ENCODE peak calls at places on chromosomes 7 and 10, in nine cellular contexts. One of them, this sample, is unnamed.

GRCh38 chr10:104336829-104337526 is 1.3 kb downstream of the ITPRIP start:
- DNase-seq in NCI-H748 treated with DMSO at 0.1 percent for 48 hours: no peak
- DNase-seq in T follicular helper cell: no peak
- DNase-seq in activated T-cell treated with anti-CD3 and anti-CD28 coated beads, Interleukin-2, amount 50 U/mL, for 24 hours: no peak
- DNase-seq in HuH-7: no peak
- DNase-seq in hepatocyte: no peak
- DNase-seq in H1: peak; percentile 35
- DNase-seq in foreskin fibroblast: no peak
- DNase-seq in pancreas: no peak
- DNase-seq in this sample: no peak

GRCh38 chr7:77710067-77710466 is 13.8 kb downstream of the RSBN1L start:
- DNase-seq in NCI-H748 treated with DMSO at 0.1 percent for 48 hours: no peak
- DNase-seq in T follicular helper cell: no peak
- DNase-seq in activated T-cell treated with anti-CD3 and anti-CD28 coated beads, Interleukin-2, amount 50 U/mL, for 24 hours: no peak
- DNase-seq in HuH-7: no peak
- DNase-seq in hepatocyte: no peak
- DNase-seq in H1: no peak
- DNase-seq in foreskin fibroblast: no peak
- DNase-seq in pancreas: no peak
- DNase-seq in this sample: no peak

GRCh38 chr7:96737545-96738050 is 28.0 kb upstream of the SEM1 start:
- DNase-seq in NCI-H748 treated with DMSO at 0.1 percent for 48 hours: no peak
- DNase-seq in T follicular helper cell: no peak
- DNase-seq in activated T-cell treated with anti-CD3 and anti-CD28 coated beads, Interleukin-2, amount 50 U/mL, for 24 hours: no peak
- DNase-seq in HuH-7: no peak
- DNase-seq in hepatocyte: no peak
- DNase-seq in H1: no peak
- DNase-seq in foreskin fibroblast: no peak
- DNase-seq in pancreas: no peak
- DNase-seq in this sample: no peak

GRCh38 chr10:28623483-28623882 is 53.8 kb upstream of the BAMBI start:
- DNase-seq in NCI-H748 treated with DMSO at 0.1 percent for 48 hours: no peak
- DNase-seq in T follicular helper cell: no peak
- DNase-seq in activated T-cell treated with anti-CD3 and anti-CD28 coated beads, Interleukin-2, amount 50 U/mL, for 24 hours: no peak
- DNase-seq in HuH-7: no peak
- DNase-seq in hepatocyte: no peak
- DNase-seq in H1: no peak
- DNase-seq in foreskin fibroblast: no peak
- DNase-seq in pancreas: no peak
- DNase-seq in this sample: no peak

GRCh38 chr10:3485287-3485686 is 299.7 kb downstream of the KLF6 start:
- DNase-seq in NCI-H748 treated with DMSO at 0.1 percent for 48 hours: no peak
- DNase-seq in T follicular helper cell: no peak
- DNase-seq in activated T-cell treated with anti-CD3 and anti-CD28 coated beads, Interleukin-2, amount 50 U/mL, for 24 hours: no peak
- DNase-seq in HuH-7: no peak
- DNase-seq in hepatocyte: no peak
- DNase-seq in H1: no peak
- DNase-seq in foreskin fibroblast: no peak
- DNase-seq in pancreas: no peak
- DNase-seq in this sample: no peak

GRCh38 chr10:133441780-133442179 is 12.0 kb upstream of the SCART1 start:
- DNase-seq in NCI-H748 treated with DMSO at 0.1 percent for 48 hours: no peak
- DNase-seq in T follicular helper cell: no peak
- DNase-seq in activated T-cell treated with anti-CD3 and anti-CD28 coated beads, Interleukin-2, amount 50 U/mL, for 24 hours: no peak
- DNase-seq in HuH-7: no peak
- DNase-seq in hepatocyte: peak; percentile 3
- DNase-seq in H1: no peak
- DNase-seq in foreskin fibroblast: no peak
- DNase-seq in pancreas: no peak
- DNase-seq in this sample: no peak

GRCh38 chr7:116591202-116592040 is 66.6 kb downstream of the CAV1 start:
- DNase-seq in NCI-H748 treated with DMSO at 0.1 percent for 48 hours: no peak
- DNase-seq in T follicular helper cell: no peak
- DNase-seq in activated T-cell treated with anti-CD3 and anti-CD28 coated beads, Interleukin-2, amount 50 U/mL, for 24 hours: no peak
- DNase-seq in HuH-7: no peak
- DNase-seq in hepatocyte: peak; percentile 30
- DNase-seq in H1: no peak
- DNase-seq in foreskin fibroblast: no peak
- DNase-seq in pancreas: no peak
- DNase-seq in this sample: peak; percentile 30

GRCh38 chr10:17003151-17003550 is 126.5 kb downstream of the CUBN start:
- DNase-seq in NCI-H748 treated with DMSO at 0.1 percent for 48 hours: no peak
- DNase-seq in T follicular helper cell: peak; percentile 26
- DNase-seq in activated T-cell treated with anti-CD3 and anti-CD28 coated beads, Interleukin-2, amount 50 U/mL, for 24 hours: peak; percentile 49
- DNase-seq in HuH-7: no peak
- DNase-seq in hepatocyte: peak; percentile 38
- DNase-seq in H1: no peak
- DNase-seq in foreskin fibroblast: peak; percentile 81
- DNase-seq in pancreas: no peak
- DNase-seq in this sample: no peak

GRCh38 chr10:70918851-70919530 is 30.6 kb upstream of the PCBD1 start:
- DNase-seq in NCI-H748 treated with DMSO at 0.1 percent for 48 hours: no peak
- DNase-seq in T follicular helper cell: no peak
- DNase-seq in activated T-cell treated with anti-CD3 and anti-CD28 coated beads, Interleukin-2, amount 50 U/mL, for 24 hours: no peak
- DNase-seq in HuH-7: no peak
- DNase-seq in hepatocyte: peak; percentile 42
- DNase-seq in H1: no peak
- DNase-seq in foreskin fibroblast: no peak
- DNase-seq in pancreas: no peak
- DNase-seq in this sample: peak; percentile 75

GRCh38 chr7:143245123-143245522 is 18.1 kb upstream of the GSTK1 start:
- DNase-seq in NCI-H748 treated with DMSO at 0.1 percent for 48 hours: peak; percentile 60
- DNase-seq in T follicular helper cell: no peak
- DNase-seq in activated T-cell treated with anti-CD3 and anti-CD28 coated beads, Interleukin-2, amount 50 U/mL, for 24 hours: no peak
- DNase-seq in HuH-7: no peak
- DNase-seq in hepatocyte: peak; percentile 17
- DNase-seq in H1: no peak
- DNase-seq in foreskin fibroblast: peak; percentile 47
- DNase-seq in pancreas: no peak
- DNase-seq in this sample: no peak

GRCh38 chr10:106308284-106308683 is 856.2 kb downstream of the SORCS1 start:
- DNase-seq in NCI-H748 treated with DMSO at 0.1 percent for 48 hours: no peak
- DNase-seq in T follicular helper cell: no peak
- DNase-seq in activated T-cell treated with anti-CD3 and anti-CD28 coated beads, Interleukin-2, amount 50 U/mL, for 24 hours: no peak
- DNase-seq in HuH-7: no peak
- DNase-seq in hepatocyte: no peak
- DNase-seq in H1: no peak
- DNase-seq in foreskin fibroblast: no peak
- DNase-seq in pancreas: no peak
- DNase-seq in this sample: no peak

GRCh38 chr10:73590881-73591577 is at the start of gene USP54:
- DNase-seq in NCI-H748 treated with DMSO at 0.1 percent for 48 hours: no peak
- DNase-seq in T follicular helper cell: no peak
- DNase-seq in activated T-cell treated with anti-CD3 and anti-CD28 coated beads, Interleukin-2, amount 50 U/mL, for 24 hours: no peak
- DNase-seq in HuH-7: peak; percentile 22
- DNase-seq in hepatocyte: peak; percentile 63
- DNase-seq in H1: no peak
- DNase-seq in foreskin fibroblast: peak; percentile 45
- DNase-seq in pancreas: no peak
- DNase-seq in this sample: peak; percentile 27

GRCh38 chr10:89398003-89398749 is 5.8 kb downstream of the IFIT1 start:
- DNase-seq in NCI-H748 treated with DMSO at 0.1 percent for 48 hours: no peak
- DNase-seq in T follicular helper cell: no peak
- DNase-seq in activated T-cell treated with anti-CD3 and anti-CD28 coated beads, Interleukin-2, amount 50 U/mL, for 24 hours: no peak
- DNase-seq in HuH-7: no peak
- DNase-seq in hepatocyte: no peak
- DNase-seq in H1: no peak
- DNase-seq in foreskin fibroblast: peak; percentile 39
- DNase-seq in pancreas: no peak
- DNase-seq in this sample: no peak

GRCh38 chr7:122616951-122617350 is 82.0 kb downstream of the RNF133 start:
- DNase-seq in NCI-H748 treated with DMSO at 0.1 percent for 48 hours: no peak
- DNase-seq in T follicular helper cell: no peak
- DNase-seq in activated T-cell treated with anti-CD3 and anti-CD28 coated beads, Interleukin-2, amount 50 U/mL, for 24 hours: no peak
- DNase-seq in HuH-7: no peak
- DNase-seq in hepatocyte: no peak
- DNase-seq in H1: no peak
- DNase-seq in foreskin fibroblast: no peak
- DNase-seq in pancreas: no peak
- DNase-seq in this sample: no peak

GRCh38 chr10:113746188-113746950 is 5.1 kb upstream of the PLEKHS1 start:
- DNase-seq in NCI-H748 treated with DMSO at 0.1 percent for 48 hours: no peak
- DNase-seq in T follicular helper cell: no peak
- DNase-seq in activated T-cell treated with anti-CD3 and anti-CD28 coated beads, Interleukin-2, amount 50 U/mL, for 24 hours: no peak
- DNase-seq in HuH-7: peak; percentile 52
- DNase-seq in hepatocyte: peak; percentile 35
- DNase-seq in H1: no peak
- DNase-seq in foreskin fibroblast: no peak
- DNase-seq in pancreas: no peak
- DNase-seq in this sample: no peak

GRCh38 chr10:96529634-96530279 is 16.0 kb upstream of the TLL2 start:
- DNase-seq in NCI-H748 treated with DMSO at 0.1 percent for 48 hours: no peak
- DNase-seq in T follicular helper cell: no peak
- DNase-seq in activated T-cell treated with anti-CD3 and anti-CD28 coated beads, Interleukin-2, amount 50 U/mL, for 24 hours: no peak
- DNase-seq in HuH-7: no peak
- DNase-seq in hepatocyte: no peak
- DNase-seq in H1: no peak
- DNase-seq in foreskin fibroblast: no peak
- DNase-seq in pancreas: no peak
- DNase-seq in this sample: no peak

GRCh38 chr10:95178797-95179196 is 15.2 kb upstream of the ACSM6 start:
- DNase-seq in NCI-H748 treated with DMSO at 0.1 percent for 48 hours: no peak
- DNase-seq in T follicular helper cell: no peak
- DNase-seq in activated T-cell treated with anti-CD3 and anti-CD28 coated beads, Interleukin-2, amount 50 U/mL, for 24 hours: no peak
- DNase-seq in HuH-7: no peak
- DNase-seq in hepatocyte: no peak
- DNase-seq in H1: no peak
- DNase-seq in foreskin fibroblast: no peak
- DNase-seq in pancreas: no peak
- DNase-seq in this sample: no peak

GRCh38 chr10:94614558-94614957 is 69.0 kb downstream of the HELLS start:
- DNase-seq in NCI-H748 treated with DMSO at 0.1 percent for 48 hours: no peak
- DNase-seq in T follicular helper cell: no peak
- DNase-seq in activated T-cell treated with anti-CD3 and anti-CD28 coated beads, Interleukin-2, amount 50 U/mL, for 24 hours: no peak
- DNase-seq in HuH-7: no peak
- DNase-seq in hepatocyte: no peak
- DNase-seq in H1: no peak
- DNase-seq in foreskin fibroblast: no peak
- DNase-seq in pancreas: no peak
- DNase-seq in this sample: no peak

GRCh38 chr10:79202188-79203013 is 133.6 kb downstream of the ZMIZ1 start:
- DNase-seq in NCI-H748 treated with DMSO at 0.1 percent for 48 hours: peak; percentile 5
- DNase-seq in T follicular helper cell: no peak
- DNase-seq in activated T-cell treated with anti-CD3 and anti-CD28 coated beads, Interleukin-2, amount 50 U/mL, for 24 hours: peak; percentile 46
- DNase-seq in HuH-7: no peak
- DNase-seq in hepatocyte: peak; percentile 61
- DNase-seq in H1: peak; percentile 86
- DNase-seq in foreskin fibroblast: no peak
- DNase-seq in pancreas: no peak
- DNase-seq in this sample: no peak

GRCh38 chr7:74002474-74003017 is 25.4 kb upstream of the ELN start:
- DNase-seq in NCI-H748 treated with DMSO at 0.1 percent for 48 hours: no peak
- DNase-seq in T follicular helper cell: no peak
- DNase-seq in activated T-cell treated with anti-CD3 and anti-CD28 coated beads, Interleukin-2, amount 50 U/mL, for 24 hours: peak; percentile 35
- DNase-seq in HuH-7: no peak
- DNase-seq in hepatocyte: no peak
- DNase-seq in H1: no peak
- DNase-seq in foreskin fibroblast: no peak
- DNase-seq in pancreas: no peak
- DNase-seq in this sample: no peak

GRCh38 chr7:37311282-37311868 is 137.3 kb downstream of the ELMO1 start:
- DNase-seq in NCI-H748 treated with DMSO at 0.1 percent for 48 hours: no peak
- DNase-seq in T follicular helper cell: peak; percentile 18
- DNase-seq in activated T-cell treated with anti-CD3 and anti-CD28 coated beads, Interleukin-2, amount 50 U/mL, for 24 hours: peak; percentile 48
- DNase-seq in HuH-7: no peak
- DNase-seq in hepatocyte: peak; percentile 29
- DNase-seq in H1: no peak
- DNase-seq in foreskin fibroblast: no peak
- DNase-seq in pancreas: no peak
- DNase-seq in this sample: no peak

GRCh38 chr7:1667566-1668485 is 2.3 kb upstream of the ELFN1 start:
- DNase-seq in NCI-H748 treated with DMSO at 0.1 percent for 48 hours: no peak
- DNase-seq in T follicular helper cell: no peak
- DNase-seq in activated T-cell treated with anti-CD3 and anti-CD28 coated beads, Interleukin-2, amount 50 U/mL, for 24 hours: peak; percentile 44
- DNase-seq in HuH-7: peak; percentile 85
- DNase-seq in hepatocyte: peak; percentile 46
- DNase-seq in H1: peak; percentile 71
- DNase-seq in foreskin fibroblast: no peak
- DNase-seq in pancreas: peak; percentile 37
- DNase-seq in this sample: peak; percentile 59

GRCh38 chr7:138233189-138233588 is 156.9 kb downstream of the AKR1D1 start:
- DNase-seq in NCI-H748 treated with DMSO at 0.1 percent for 48 hours: no peak
- DNase-seq in T follicular helper cell: no peak
- DNase-seq in activated T-cell treated with anti-CD3 and anti-CD28 coated beads, Interleukin-2, amount 50 U/mL, for 24 hours: no peak
- DNase-seq in HuH-7: no peak
- DNase-seq in hepatocyte: no peak
- DNase-seq in H1: peak; percentile 7
- DNase-seq in foreskin fibroblast: no peak
- DNase-seq in pancreas: no peak
- DNase-seq in this sample: no peak